ENCODE peak calls at places on chromosomes 12 and 14, in nine cellular contexts. One of them, this sample, is unnamed.

GRCh38 chr12:25326326-25326725 is 75.6 kb upstream of the KRAS start:
- DNase-seq in H1: no peak
- DNase-seq in fibroblast of lung: no peak
- DNase-seq in IMR-90: no peak
- DNase-seq in mammary epithelial cell: no peak
- DNase-seq in neural progenitor cell: no peak
- DNase-seq in OCI-LY7: no peak
- DNase-seq in trophoblast cell: no peak
- DNase-seq in neuronal stem cell: no peak
- DNase-seq in this sample: no peak

GRCh38 chr12:100656141-100656540 is 82.7 kb downstream of the GAS2L3 start:
- DNase-seq in fibroblast of lung: no peak
- DNase-seq in OCI-LY7: no peak
- DNase-seq in trophoblast cell: no peak
- DNase-seq in H1: no peak
- DNase-seq in neuronal stem cell: no peak
- DNase-seq in mammary epithelial cell: no peak
- DNase-seq in neural progenitor cell: no peak
- DNase-seq in IMR-90: no peak
- DNase-seq in this sample: no peak

GRCh38 chr14:56933446-56933845 is 123.2 kb upstream of the OTX2 start:
- DNase-seq in mammary epithelial cell: no peak
- DNase-seq in neuronal stem cell: no peak
- DNase-seq in OCI-LY7: no peak
- DNase-seq in fibroblast of lung: no peak
- DNase-seq in neural progenitor cell: no peak
- DNase-seq in H1: no peak
- DNase-seq in trophoblast cell: no peak
- DNase-seq in IMR-90: no peak
- DNase-seq in this sample: no peak

GRCh38 chr12:112939761-112940357 is 1.6 kb downstream of the OAS3 start:
- DNase-seq in neural progenitor cell: no peak
- DNase-seq in H1: no peak
- DNase-seq in OCI-LY7: peak; percentile 77
- DNase-seq in trophoblast cell: no peak
- DNase-seq in fibroblast of lung: no peak
- DNase-seq in IMR-90: no peak
- DNase-seq in mammary epithelial cell: no peak
- DNase-seq in neuronal stem cell: no peak
- DNase-seq in this sample: no peak

GRCh38 chr12:13817131-13817530 is 164.3 kb downstream of the GRIN2B start:
- DNase-seq in trophoblast cell: peak; percentile 9
- DNase-seq in mammary epithelial cell: no peak
- DNase-seq in neuronal stem cell: no peak
- DNase-seq in OCI-LY7: no peak
- DNase-seq in neural progenitor cell: peak; percentile 15
- DNase-seq in H1: no peak
- DNase-seq in IMR-90: no peak
- DNase-seq in fibroblast of lung: no peak
- DNase-seq in this sample: peak; percentile 1

GRCh38 chr14:106875503-106875902 is 1349.1 kb downstream of the TMEM121 start:
- DNase-seq in fibroblast of lung: no peak
- DNase-seq in OCI-LY7: peak; percentile 86
- DNase-seq in mammary epithelial cell: no peak
- DNase-seq in neuronal stem cell: no peak
- DNase-seq in neural progenitor cell: no peak
- DNase-seq in H1: no peak
- DNase-seq in trophoblast cell: no peak
- DNase-seq in IMR-90: no peak
- DNase-seq in this sample: no peak

GRCh38 chr12:129622566-129622965 is 281.3 kb downstream of the TMEM132D start:
- DNase-seq in fibroblast of lung: no peak
- DNase-seq in neural progenitor cell: no peak
- DNase-seq in H1: no peak
- DNase-seq in trophoblast cell: no peak
- DNase-seq in neuronal stem cell: no peak
- DNase-seq in mammary epithelial cell: no peak
- DNase-seq in IMR-90: no peak
- DNase-seq in OCI-LY7: no peak
- DNase-seq in this sample: no peak

GRCh38 chr12:53593031-53593430 is 33.2 kb downstream of the ATF7 start:
- DNase-seq in OCI-LY7: no peak
- DNase-seq in IMR-90: no peak
- DNase-seq in neural progenitor cell: no peak
- DNase-seq in H1: no peak
- DNase-seq in neuronal stem cell: no peak
- DNase-seq in mammary epithelial cell: no peak
- DNase-seq in fibroblast of lung: no peak
- DNase-seq in trophoblast cell: no peak
- DNase-seq in this sample: no peak

GRCh38 chr12:27530157-27530922 is 6.3 kb downstream of the PPFIBP1 start:
- DNase-seq in mammary epithelial cell: no peak
- DNase-seq in OCI-LY7: peak; percentile 21
- DNase-seq in neural progenitor cell: peak; percentile 25
- DNase-seq in H1: no peak
- DNase-seq in neuronal stem cell: no peak
- DNase-seq in IMR-90: peak; percentile 20
- DNase-seq in trophoblast cell: peak; percentile 21
- DNase-seq in fibroblast of lung: no peak
- DNase-seq in this sample: no peak

GRCh38 chr12:120884644-120885043 is 19.5 kb downstream of the SPPL3 start:
- DNase-seq in fibroblast of lung: no peak
- DNase-seq in H1: no peak
- DNase-seq in neuronal stem cell: no peak
- DNase-seq in mammary epithelial cell: no peak
- DNase-seq in neural progenitor cell: no peak
- DNase-seq in OCI-LY7: no peak
- DNase-seq in trophoblast cell: no peak
- DNase-seq in IMR-90: no peak
- DNase-seq in this sample: no peak

GRCh38 chr14:103451401-103451800 is 66.2 kb downstream of the MARK3 start:
- DNase-seq in mammary epithelial cell: no peak
- DNase-seq in OCI-LY7: no peak
- DNase-seq in fibroblast of lung: no peak
- DNase-seq in trophoblast cell: no peak
- DNase-seq in H1: no peak
- DNase-seq in IMR-90: no peak
- DNase-seq in neuronal stem cell: no peak
- DNase-seq in neural progenitor cell: no peak
- DNase-seq in this sample: no peak

GRCh38 chr12:27623645-27624044 is 72.6 kb upstream of the REP15 start:
- DNase-seq in neural progenitor cell: no peak
- DNase-seq in neuronal stem cell: no peak
- DNase-seq in trophoblast cell: peak; percentile 78
- DNase-seq in fibroblast of lung: no peak
- DNase-seq in IMR-90: peak; percentile 36
- DNase-seq in OCI-LY7: no peak
- DNase-seq in mammary epithelial cell: no peak
- DNase-seq in H1: no peak
- DNase-seq in this sample: peak; percentile 38

GRCh38 chr12:69442894-69443293 is 27.3 kb upstream of the FRS2 start:
- DNase-seq in IMR-90: peak; percentile 74
- DNase-seq in H1: no peak
- DNase-seq in fibroblast of lung: peak; percentile 14
- DNase-seq in trophoblast cell: no peak
- DNase-seq in neuronal stem cell: no peak
- DNase-seq in neural progenitor cell: no peak
- DNase-seq in OCI-LY7: no peak
- DNase-seq in mammary epithelial cell: peak; percentile 29
- DNase-seq in this sample: peak; percentile 64

GRCh38 chr14:101878222-101879211 is 85.9 kb upstream of the DYNC1H1 start:
- DNase-seq in fibroblast of lung: no peak
- DNase-seq in neuronal stem cell: no peak
- DNase-seq in mammary epithelial cell: no peak
- DNase-seq in H1: no peak
- DNase-seq in neural progenitor cell: no peak
- DNase-seq in IMR-90: no peak
- DNase-seq in trophoblast cell: no peak
- DNase-seq in OCI-LY7: peak; percentile 44
- DNase-seq in this sample: no peak

GRCh38 chr12:124870515-124870914 is 6.9 kb upstream of the SCARB1 start:
- DNase-seq in neuronal stem cell: no peak
- DNase-seq in H1: no peak
- DNase-seq in neural progenitor cell: no peak
- DNase-seq in fibroblast of lung: no peak
- DNase-seq in trophoblast cell: no peak
- DNase-seq in OCI-LY7: no peak
- DNase-seq in IMR-90: no peak
- DNase-seq in mammary epithelial cell: no peak
- DNase-seq in this sample: no peak

GRCh38 chr14:50335989-50336391 is 23.9 kb downstream of the DMAC2L start:
- DNase-seq in neural progenitor cell: peak; percentile 42
- DNase-seq in mammary epithelial cell: no peak
- DNase-seq in trophoblast cell: no peak
- DNase-seq in H1: no peak
- DNase-seq in IMR-90: peak; percentile 65
- DNase-seq in fibroblast of lung: peak; percentile 40
- DNase-seq in OCI-LY7: no peak
- DNase-seq in neuronal stem cell: no peak
- DNase-seq in this sample: peak; percentile 44

GRCh38 chr12:22860926-22861325 is 236.0 kb downstream of the ETNK1 start:
- DNase-seq in neuronal stem cell: no peak
- DNase-seq in fibroblast of lung: no peak
- DNase-seq in H1: no peak
- DNase-seq in trophoblast cell: no peak
- DNase-seq in mammary epithelial cell: no peak
- DNase-seq in IMR-90: no peak
- DNase-seq in OCI-LY7: no peak
- DNase-seq in neural progenitor cell: peak; percentile 64
- DNase-seq in this sample: no peak

GRCh38 chr12:117571321-117571720 is 209.9 kb upstream of the NOS1 start:
- DNase-seq in OCI-LY7: no peak
- DNase-seq in fibroblast of lung: no peak
- DNase-seq in IMR-90: no peak
- DNase-seq in mammary epithelial cell: no peak
- DNase-seq in H1: no peak
- DNase-seq in neural progenitor cell: no peak
- DNase-seq in trophoblast cell: no peak
- DNase-seq in neuronal stem cell: no peak
- DNase-seq in this sample: no peak
- H2AFZ ChIP-seq in OCI-LY7: no peak overlapping the region
- H2AFZ ChIP-seq in fibroblast of lung: no peak overlapping the region
- H2AFZ ChIP-seq in IMR-90: no peak overlapping the region
- H2AFZ ChIP-seq in mammary epithelial cell: no peak overlapping the region
- H2AFZ ChIP-seq in H1: no peak overlapping the region
- H2AFZ ChIP-seq in neural progenitor cell: no peak overlapping the region
- H2AFZ ChIP-seq in trophoblast cell: no peak overlapping the region
- H2AFZ ChIP-seq in neuronal stem cell: no peak overlapping the region
- H2AFZ ChIP-seq in this sample: no peak overlapping the region

GRCh38 chr14:100569734-100570251 is 17.4 kb downstream of the BEGAIN start:
- DNase-seq in fibroblast of lung: no peak
- DNase-seq in neural progenitor cell: peak; percentile 39
- DNase-seq in IMR-90: no peak
- DNase-seq in mammary epithelial cell: no peak
- DNase-seq in neuronal stem cell: no peak
- DNase-seq in H1: no peak
- DNase-seq in OCI-LY7: no peak
- DNase-seq in trophoblast cell: no peak
- DNase-seq in this sample: no peak
- H2AFZ ChIP-seq in fibroblast of lung: no peak overlapping the region
- H2AFZ ChIP-seq in neural progenitor cell: no peak overlapping the region
- H2AFZ ChIP-seq in IMR-90: peak overlapping the region; percentile 19
- H2AFZ ChIP-seq in mammary epithelial cell: no peak overlapping the region
- H2AFZ ChIP-seq in neuronal stem cell: no peak overlapping the region
- H2AFZ ChIP-seq in H1: no peak overlapping the region
- H2AFZ ChIP-seq in OCI-LY7: no peak overlapping the region
- H2AFZ ChIP-seq in trophoblast cell: no peak overlapping the region
- H2AFZ ChIP-seq in this sample: no peak overlapping the region

DNA sequence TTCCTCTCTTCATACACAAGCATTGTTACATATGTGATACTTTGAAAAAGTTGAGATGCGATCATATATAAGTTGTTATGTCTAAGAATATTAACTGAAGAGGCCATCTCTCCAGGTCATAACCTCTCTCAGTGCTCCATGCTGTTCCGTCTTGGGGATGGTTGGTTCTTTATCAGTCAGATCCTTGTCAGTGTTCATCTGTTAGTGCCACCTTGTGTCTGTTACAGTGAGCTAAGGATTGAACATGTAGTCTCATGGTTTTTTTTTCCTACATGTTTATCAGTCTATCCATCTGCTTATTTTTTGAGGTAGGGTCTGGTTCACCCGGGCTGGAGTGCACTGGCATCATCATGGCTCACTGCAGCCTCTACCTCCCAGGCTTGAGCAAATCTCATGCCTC is 30.5 kb downstream of the EP400 start:
- DNase-seq in H1: no peak
- DNase-seq in trophoblast cell: peak; percentile 10
- DNase-seq in OCI-LY7: peak; percentile 7
- DNase-seq in mammary epithelial cell: no peak
- DNase-seq in fibroblast of lung: peak; percentile 26
- DNase-seq in neural progenitor cell: no peak
- DNase-seq in neuronal stem cell: no peak
- DNase-seq in IMR-90: peak; percentile 28
- DNase-seq in this sample: peak; percentile 22
- H2AFZ ChIP-seq in H1: no peak overlapping the region
- H2AFZ ChIP-seq in trophoblast cell: no peak overlapping the region
- H2AFZ ChIP-seq in OCI-LY7: no peak overlapping the region
- H2AFZ ChIP-seq in mammary epithelial cell: no peak overlapping the region
- H2AFZ ChIP-seq in fibroblast of lung: no peak overlapping the region
- H2AFZ ChIP-seq in neural progenitor cell: no peak overlapping the region
- H2AFZ ChIP-seq in neuronal stem cell: no peak overlapping the region
- H2AFZ ChIP-seq in IMR-90: no peak overlapping the region
- H2AFZ ChIP-seq in this sample: no peak overlapping the region

DNA sequence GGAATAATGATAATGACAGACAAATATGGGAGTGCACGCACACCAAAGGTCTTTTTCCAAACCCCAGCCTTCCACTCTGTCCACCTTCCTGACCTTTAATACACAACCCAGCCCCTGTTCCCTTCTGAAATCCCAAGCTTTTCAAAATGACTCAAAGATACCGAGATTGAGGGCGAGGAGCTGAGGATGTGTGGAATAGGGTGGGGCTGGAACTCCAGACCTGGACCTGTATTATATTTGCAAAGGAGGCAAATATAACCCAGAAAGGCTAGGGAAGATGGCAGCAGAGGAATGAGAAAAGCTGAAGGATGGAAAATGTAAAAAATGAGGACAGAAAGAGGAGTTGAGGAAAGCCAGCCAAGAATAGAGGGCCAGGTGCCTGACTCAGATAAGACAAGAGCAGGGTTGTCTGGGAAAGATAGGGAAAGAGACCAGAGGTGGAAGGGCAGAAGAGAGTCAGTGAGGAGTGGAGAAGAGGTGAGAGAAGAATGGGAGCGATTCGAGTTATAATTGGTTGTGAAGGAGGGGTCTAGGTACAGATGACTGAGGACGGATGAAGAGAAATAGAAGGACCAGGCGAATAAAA is 1.0 kb upstream of the PTMS start:
- DNase-seq in neuronal stem cell: no peak
- DNase-seq in neural progenitor cell: peak; percentile 41
- DNase-seq in mammary epithelial cell: peak; percentile 24
- DNase-seq in trophoblast cell: peak; percentile 22
- DNase-seq in OCI-LY7: no peak
- DNase-seq in H1: no peak
- DNase-seq in fibroblast of lung: no peak
- DNase-seq in IMR-90: no peak
- DNase-seq in this sample: peak; percentile 54
- H2AFZ ChIP-seq in neuronal stem cell: peak overlapping the region; percentile 10
- H2AFZ ChIP-seq in neural progenitor cell: no peak overlapping the region
- H2AFZ ChIP-seq in mammary epithelial cell: peak overlapping the region; percentile 73
- H2AFZ ChIP-seq in trophoblast cell: peak overlapping the region; percentile 46
- H2AFZ ChIP-seq in OCI-LY7: no peak overlapping the region
- H2AFZ ChIP-seq in H1: no peak overlapping the region
- H2AFZ ChIP-seq in fibroblast of lung: no peak overlapping the region
- H2AFZ ChIP-seq in IMR-90: peak overlapping the region; percentile 86
- H2AFZ ChIP-seq in this sample: peak overlapping the region; percentile 90